ENCODE peak calls at places on chromosomes 5 and 9, in ten cellular contexts. G is naive thymus-derived CD4-positive, alpha-beta T cell; I is cardiac muscle cell; T is tibial artery; S is CD4-positive, alpha-beta memory T cell; W is uterus; N is mucosa of descending colon; K is psoas muscle; O is spleen; E is OCI-LY7. V is an unnamed sample.

GRCh38 chr5:177474094-177474493 is 660 bp upstream of the DBN1 start:
- DNase-seq in G (no peak), I (no peak), T (no peak), S (no peak), W (no peak), N (no peak), K (no peak), O (no peak), E (no peak), V (no peak)

GRCh38 chr9:7366121-7366520 is 433.5 kb downstream of the DMAC1 start:
- DNase-seq in G (no peak), I (peak; percentile 58), T (no peak), S (no peak), W (no peak), N (no peak), K (no peak), O (no peak), E (no peak), V (no peak)

GRCh38 chr5:177602458-177602830 is 2.5 kb downstream of the B4GALT7 start:
- DNase-seq in G (no peak), I (no peak), T (no peak), S (no peak), W (no peak), N (no peak), K (no peak), O (no peak), E (no peak), V (no peak)

GRCh38 chr5:173412566-173412965 is 84.4 kb upstream of the STC2 start:
- DNase-seq in G (no peak), I (peak; percentile 17), T (no peak), S (no peak), W (no peak), N (no peak), K (no peak), O (no peak), E (no peak), V (no peak)

GRCh38 chr5:75457691-75458090 is 53.7 kb downstream of the CERT1 start:
- DNase-seq in G (no peak), I (no peak), T (no peak), S (no peak), W (no peak), N (no peak), K (no peak), O (no peak), E (no peak), V (no peak)

GRCh38 chr9:95533996-95534680 is 17.4 kb upstream of the PTCH1 start:
- DNase-seq in G (no peak), I (no peak), T (no peak), S (no peak), W (no peak), N (no peak), K (no peak), O (no peak), E (no peak), V (no peak)

GRCh38 chr5:34849253-34849652 is 10.3 kb downstream of the TTC23L start:
- DNase-seq in G (no peak), I (no peak), T (no peak), S (no peak), W (no peak), N (no peak), K (no peak), O (no peak), E (no peak), V (no peak)

GRCh38 chr5:10351199-10351881 is 2.2 kb upstream of the MARCHF6 start:
- DNase-seq in G (no peak), I (peak; percentile 87), T (peak; percentile 29), S (no peak), W (no peak), N (no peak), K (no peak), O (no peak), E (no peak), V (no peak)

GRCh38 chr5:51960617-51961115 is 577.4 kb downstream of the ISL1 start:
- DNase-seq in G (no peak), I (no peak), T (no peak), S (no peak), W (no peak), N (no peak), K (no peak), O (no peak), E (peak; percentile 4), V (no peak)

DNA sequence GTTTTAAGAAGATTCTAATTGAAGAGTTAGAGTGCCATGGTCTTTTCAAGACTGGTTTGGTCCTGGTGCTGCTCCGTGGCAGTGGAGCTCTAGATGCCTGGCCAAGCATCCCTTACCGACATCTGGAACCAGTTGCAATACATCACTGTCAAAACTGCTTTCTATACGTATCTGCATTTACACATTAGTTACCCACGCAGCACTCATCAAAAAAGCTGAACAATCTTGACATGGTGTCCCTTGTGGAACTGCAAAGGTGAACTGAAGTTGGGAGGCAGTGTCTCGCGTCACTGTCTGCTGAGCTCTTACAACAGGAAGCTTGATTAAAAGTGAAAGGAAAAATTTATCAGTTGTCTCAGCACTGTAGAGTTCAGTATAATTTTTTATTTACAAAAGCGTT is 82.6 kb downstream of the PBX3 start:
- DNase-seq in G (peak; percentile 25), I (peak; percentile 49), T (no peak), S (peak; percentile 60), W (no peak), N (peak; percentile 29), K (no peak), O (peak; percentile 81), E (no peak), V (peak; percentile 71)
- H3K4me3 ChIP-seq in G (peak overlapping the region; percentile 82), I (no peak overlapping the region), T (peak overlapping the region; percentile 26), S (peak overlapping the region; percentile 61), W (peak overlapping the region; percentile 10), N (no peak overlapping the region), K (peak overlapping the region; percentile 43), O (peak overlapping the region; percentile 41), E (peak overlapping the region; percentile 17), V (peak overlapping the region; percentile 31)

DNA sequence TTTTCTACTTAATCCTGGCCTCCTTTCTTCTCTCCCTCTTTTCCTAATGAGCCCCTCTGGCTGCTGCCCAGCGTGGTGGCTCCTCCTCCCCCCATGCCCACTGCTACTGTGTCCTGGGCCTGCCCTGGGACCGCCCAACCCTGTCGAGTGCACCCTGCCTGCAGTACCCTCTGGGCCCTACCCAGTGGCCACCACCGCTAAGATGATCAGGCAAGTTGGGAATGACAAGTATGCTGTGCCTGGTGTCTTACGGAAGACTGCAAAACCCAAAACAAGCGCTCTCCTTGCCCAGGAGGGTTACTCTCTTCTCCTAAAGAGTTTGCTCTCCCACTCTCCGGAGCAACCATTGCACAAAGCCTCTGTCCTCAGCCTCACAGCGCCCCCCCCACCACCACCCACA is 273.7 kb downstream of the SYK start:
- DNase-seq in G (no peak), I (no peak), T (no peak), S (no peak), W (peak; percentile 58), N (no peak), K (no peak), O (no peak), E (no peak), V (no peak)
- H3K4me1 ChIP-seq in G (no peaks in the 10 kb centered on the region), I (peaks cover 11% of the 10 kb centered on the region), T (no peaks in the 10 kb centered on the region), S (peaks cover 9% of the 10 kb centered on the region), W (no peaks in the 10 kb centered on the region), N (no peaks in the 10 kb centered on the region), K (peaks cover 23% of the 10 kb centered on the region), O (no peaks in the 10 kb centered on the region), E (no peaks in the 10 kb centered on the region), V (no peaks in the 10 kb centered on the region)

DNA sequence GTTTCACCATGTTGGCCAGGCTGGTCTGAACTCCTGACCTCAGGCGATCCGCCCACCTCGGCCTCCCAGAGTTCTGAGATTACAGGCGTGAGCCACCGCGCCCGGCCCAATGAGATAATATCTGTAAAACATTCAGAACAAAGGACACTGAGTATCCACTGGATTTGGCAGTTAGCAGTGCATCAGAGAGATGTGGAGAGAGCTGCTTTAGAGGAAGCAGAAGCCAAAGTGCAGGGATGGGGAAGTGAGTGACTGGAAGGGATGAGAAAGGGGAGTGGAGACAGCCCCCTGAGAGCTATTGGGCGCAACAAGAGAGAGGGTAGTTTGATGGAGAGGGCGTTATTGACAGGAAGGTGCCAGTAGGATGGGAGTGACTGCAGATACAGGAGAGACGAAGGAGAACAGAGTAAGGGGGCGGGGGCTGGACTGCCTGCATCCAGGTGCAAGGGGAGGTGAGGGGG is 157.5 kb upstream of the SHB start:
- DNase-seq in G (no peak), I (peak; percentile 51), T (no peak), S (no peak), W (no peak), N (no peak), K (no peak), O (no peak), E (no peak), V (no peak)
- H3K4me3 ChIP-seq in G (no peak overlapping the region), I (no peak overlapping the region), T (no peak overlapping the region), S (no peak overlapping the region), W (no peak overlapping the region), N (no peak overlapping the region), K (no peak overlapping the region), O (no peak overlapping the region), E (peak overlapping the region; percentile 55), V (no peak overlapping the region)

DNA sequence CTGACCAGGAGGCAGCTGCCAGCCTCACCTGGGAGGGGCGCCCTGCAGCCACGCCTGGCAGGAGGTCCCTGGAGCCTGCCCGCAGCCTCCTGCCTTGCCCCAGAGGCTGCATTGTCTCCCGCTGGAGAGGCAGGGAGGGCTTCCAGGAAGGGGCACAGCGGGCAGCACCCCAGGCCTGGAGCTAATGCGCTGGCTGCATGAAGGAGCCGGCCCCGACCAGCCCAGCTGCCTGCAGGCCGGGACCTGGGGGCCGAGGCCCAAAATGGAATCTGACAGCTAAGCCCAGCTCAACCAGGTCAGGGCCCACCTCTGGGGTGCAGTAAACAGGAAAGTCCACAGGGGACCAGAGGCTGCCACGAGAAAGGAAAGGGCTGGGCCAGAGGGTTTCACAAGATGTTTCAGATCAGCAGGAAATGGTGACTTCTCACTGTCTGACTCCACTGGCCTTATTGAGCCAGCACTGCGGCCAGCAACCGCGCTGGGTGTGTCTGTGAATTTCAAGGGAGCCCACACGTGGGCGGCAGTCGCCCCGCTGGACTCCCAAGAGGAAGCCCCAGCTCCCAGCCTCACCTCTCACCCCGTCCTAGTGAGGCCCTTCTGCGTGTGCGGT is 18.6 kb upstream of the NOTCH1 start:
- DNase-seq in G (no peak), I (peak; percentile 85), T (peak; percentile 86), S (no peak), W (peak; percentile 78), N (peak; percentile 53), K (peak; percentile 81), O (peak; percentile 93), E (no peak), V (no peak)
- H3K4me1 ChIP-seq in G (no peaks in the 10 kb centered on the region), I (peaks cover 33% of the 10 kb centered on the region), T (peaks cover 54% of the 10 kb centered on the region), S (no peaks in the 10 kb centered on the region), W (peaks cover 5% of the 10 kb centered on the region), N (peaks cover 8% of the 10 kb centered on the region), K (peaks cover 22% of the 10 kb centered on the region), O (peaks cover 42% of the 10 kb centered on the region), E (no peaks in the 10 kb centered on the region), V (no peaks in the 10 kb centered on the region)

GRCh38 chr9:82168585-82168984 is 180.0 kb downstream of the SPATA31D1 start:
- DNase-seq in G (no peak), I (no peak), T (no peak), S (no peak), W (no peak), N (no peak), K (no peak), O (no peak), E (peak; percentile 33), V (no peak)
- H3K4me3 ChIP-seq in G (no peak overlapping the region), I (no peak overlapping the region), T (no peak overlapping the region), S (no peak overlapping the region), W (no peak overlapping the region), N (no peak overlapping the region), K (no peak overlapping the region), O (no peak overlapping the region), E (no peak overlapping the region), V (no peak overlapping the region)